ENCODE peak calls at places on chromosome 16, in nine cellular contexts. X, Y, L, B, C, P, N, Q and H are unnamed samples.

GRCh38 chr16:2712063-2712441 is 8.0 kb downstream of the PRSS27 start:
- DNase-seq in X (peak), Y (no peak), L (no peak), B (no peak), C (no peak), P (no peak), N (no peak), Q (no peak), H (no peak)

GRCh38 chr16:46896314-46896968 is 12.3 kb downstream of the GPT2 start:
- DNase-seq in X (no peak), Y (no peak), L (peak), B (peak), C (no peak), P (no peak), N (no peak), Q (no peak), H (no peak)

GRCh38 chr16:87627542-87628245 is 25.4 kb downstream of the JPH3 start:
- DNase-seq in X (no peak), Y (no peak), L (no peak), B (no peak), C (no peak), P (no peak), N (no peak), Q (no peak), H (no peak)

GRCh38 chr16:51940183-51940582 is 606.8 kb downstream of the TOX3 start:
- DNase-seq in X (no peak), Y (no peak), L (no peak), B (no peak), C (no peak), P (no peak), N (no peak), Q (no peak), H (no peak)

GRCh38 chr16:51237207-51237606 is 86.1 kb upstream of the SALL1 start:
- DNase-seq in X (no peak), Y (no peak), L (no peak), B (no peak), C (no peak), P (no peak), N (no peak), Q (no peak), H (no peak)

GRCh38 chr16:982152-983043 is 828 bp downstream of the SOX8 start:
- DNase-seq in X (no peak), Y (peak), L (no peak), B (peak), C (no peak), P (no peak), N (no peak), Q (peak), H (no peak)

GRCh38 chr16:720507-720989 is 398 bp upstream of the ANTKMT start:
- DNase-seq in X (no peak), Y (no peak), L (peak), B (peak), C (no peak), P (peak), N (no peak), Q (peak), H (peak)

GRCh38 chr16:9050102-9050830 is 41.2 kb upstream of the HAPSTR1 start:
- DNase-seq in X (no peak), Y (no peak), L (peak), B (peak), C (no peak), P (no peak), N (no peak), Q (peak), H (no peak)

GRCh38 chr16:361872-362701 is 8.3 kb downstream of the MRPL28 start:
- DNase-seq in X (peak), Y (peak), L (peak), B (peak), C (peak), P (peak), N (peak), Q (peak), H (peak)

GRCh38 chr16:1029259-1029545 is 43.3 kb upstream of the SSTR5 start:
- DNase-seq in X (no peak), Y (no peak), L (no peak), B (no peak), C (no peak), P (no peak), N (no peak), Q (no peak), H (no peak)

GRCh38 chr16:17063156-17063555 is 407.6 kb downstream of the XYLT1 start:
- DNase-seq in X (no peak), Y (no peak), L (no peak), B (no peak), C (no peak), P (no peak), N (no peak), Q (no peak), H (no peak)

GRCh38 chr16:63806794-63807506 is 1314.9 kb downstream of the CDH11 start:
- DNase-seq in X (no peak), Y (no peak), L (no peak), B (no peak), C (no peak), P (no peak), N (no peak), Q (no peak), H (no peak)

GRCh38 chr16:47028767-47029377 is 55.4 kb upstream of the DNAJA2 start:
- DNase-seq in X (no peak), Y (no peak), L (no peak), B (no peak), C (no peak), P (no peak), N (no peak), Q (no peak), H (no peak)

GRCh38 chr16:57229079-57229478 is 16.0 kb upstream of the ARL2BP start:
- DNase-seq in X (no peak), Y (no peak), L (no peak), B (no peak), C (no peak), P (no peak), N (no peak), Q (no peak), H (no peak)

GRCh38 chr16:57235128-57236092 is 9.6 kb upstream of the ARL2BP start:
- DNase-seq in X (no peak), Y (no peak), L (peak), B (peak), C (no peak), P (no peak), N (no peak), Q (no peak), H (no peak)

DNA sequence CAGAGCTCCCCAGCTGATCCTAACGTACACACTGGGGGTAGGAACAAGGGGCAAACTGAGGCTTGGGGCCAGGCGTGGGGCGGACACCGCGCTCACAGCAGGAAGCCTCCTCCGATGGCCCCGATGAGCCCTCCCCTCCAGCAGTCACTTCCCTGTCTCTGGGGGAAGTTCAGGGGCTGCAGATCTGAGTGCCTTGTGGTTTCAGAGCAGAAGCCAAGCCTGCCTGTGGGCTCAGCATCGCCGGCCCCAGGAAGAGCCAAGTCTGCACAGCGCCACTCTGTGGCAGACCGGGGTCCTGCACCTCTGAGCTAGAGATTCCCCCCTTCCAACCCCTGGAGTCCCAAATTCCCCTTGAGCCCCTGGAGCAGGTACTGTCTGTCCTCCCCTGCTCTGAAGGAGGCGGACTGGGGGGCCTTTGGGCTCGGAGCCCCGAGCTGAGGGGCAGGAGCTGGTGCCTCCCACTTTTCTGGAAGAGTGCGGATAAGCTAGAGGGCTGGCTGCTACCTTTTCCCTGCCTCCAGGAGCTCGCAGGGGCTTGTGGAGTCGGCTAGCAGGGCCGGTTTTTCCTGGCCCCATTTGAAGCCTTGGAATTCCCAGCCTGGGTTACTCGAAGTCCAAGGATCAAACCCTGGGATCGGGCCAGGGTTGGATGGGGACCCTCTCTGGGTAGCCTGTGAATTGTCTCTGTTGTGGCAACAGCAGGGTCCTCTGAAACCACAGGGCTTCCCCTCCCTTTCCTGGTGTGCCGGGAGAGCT is 2.9 kb downstream of the GSE1 start:
- DNase-seq in X (peak), Y (peak), L (peak), B (peak), C (peak), P (peak), N (no peak), Q (peak), H (peak)
- H3K4me3 ChIP-seq in X (peak), Y (no peak), L (no peak), B (no peak), C (no peak), P (peak), N (peak), Q (peak), H (no peak)

GRCh38 chr16:67990018-67990386 is 9.3 kb downstream of the DPEP2 start:
- DNase-seq in X (no peak), Y (no peak), L (no peak), B (no peak), C (no peak), P (no peak), N (no peak), Q (no peak), H (no peak)

GRCh38 chr16:67989322-67990017 is 9.2 kb upstream of the DPEP3 start:
- DNase-seq in X (no peak), Y (no peak), L (no peak), B (no peak), C (no peak), P (no peak), N (no peak), Q (no peak), H (no peak)

GRCh38 chr16:67995423-67995822 is 3.9 kb downstream of the DPEP2 start:
- DNase-seq in X (no peak), Y (no peak), L (no peak), B (peak), C (no peak), P (no peak), N (no peak), Q (no peak), H (no peak)

GRCh38 chr16:67993207-67994036 is 5.9 kb downstream of the DPEP2 start:
- DNase-seq in X (peak), Y (peak), L (peak), B (peak), C (peak), P (peak), N (no peak), Q (peak), H (peak)

DNA sequence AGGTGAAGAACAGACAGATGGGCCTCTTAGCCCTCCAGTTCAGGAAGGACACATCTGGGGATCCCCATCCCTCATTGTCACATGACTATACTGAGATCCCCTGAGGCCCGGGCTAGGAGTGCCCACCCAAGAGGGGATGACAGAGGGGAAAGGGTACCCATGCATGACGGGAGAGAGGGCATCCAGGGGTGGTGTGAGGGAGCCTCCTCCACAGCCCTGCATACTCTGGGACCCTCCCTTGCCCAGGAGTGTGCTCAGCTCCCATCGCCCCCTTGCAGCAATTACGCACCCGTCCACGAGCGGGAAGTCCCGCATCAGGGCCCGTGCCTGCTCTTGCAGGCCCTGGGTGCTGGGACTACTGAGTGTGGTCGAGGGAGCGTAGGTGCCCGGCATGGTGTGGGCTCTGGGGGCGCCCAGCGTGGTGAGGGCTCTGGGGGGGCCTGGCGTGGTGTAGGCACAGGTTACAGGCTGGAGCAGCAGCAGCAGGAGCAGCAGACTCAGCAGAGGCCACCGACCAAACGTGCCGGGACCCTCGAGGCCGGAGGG is 6.5 kb downstream of the DPEP2 start:
- DNase-seq in X (no peak), Y (no peak), L (no peak), B (no peak), C (no peak), P (no peak), N (no peak), Q (no peak), H (no peak)
- H3K4me3 ChIP-seq in X (no peak), Y (no peak), L (no peak), B (no peak), C (no peak), P (no peak), N (no peak), Q (no peak), H (no peak)

GRCh38 chr16:23836078-23836403 is 258 bp downstream of the PRKCB start:
- DNase-seq in X (no peak), Y (no peak), L (no peak), B (peak), C (no peak), P (no peak), N (no peak), Q (no peak), H (no peak)
- H3K4me3 ChIP-seq in X (peak), Y (peak), L (no peak), B (no peak), C (peak), P (peak), N (no peak), Q (peak), H (no peak)

GRCh38 chr16:12120331-12120981 is 143.9 kb downstream of the SNX29 start:
- DNase-seq in X (no peak), Y (no peak), L (peak), B (peak), C (peak), P (no peak), N (no peak), Q (no peak), H (no peak)

GRCh38 chr16:12119037-12119436 is 142.5 kb downstream of the SNX29 start:
- DNase-seq in X (no peak), Y (no peak), L (no peak), B (no peak), C (no peak), P (no peak), N (no peak), Q (no peak), H (no peak)

GRCh38 chr16:12119562-12119961 is 143.0 kb downstream of the SNX29 start:
- DNase-seq in X (no peak), Y (no peak), L (peak), B (peak), C (peak), P (no peak), N (no peak), Q (no peak), H (no peak)

GRCh38 chr16:12122202-12122601 is 145.7 kb downstream of the SNX29 start:
- DNase-seq in X (no peak), Y (no peak), L (no peak), B (no peak), C (no peak), P (no peak), N (no peak), Q (no peak), H (no peak)

DNA sequence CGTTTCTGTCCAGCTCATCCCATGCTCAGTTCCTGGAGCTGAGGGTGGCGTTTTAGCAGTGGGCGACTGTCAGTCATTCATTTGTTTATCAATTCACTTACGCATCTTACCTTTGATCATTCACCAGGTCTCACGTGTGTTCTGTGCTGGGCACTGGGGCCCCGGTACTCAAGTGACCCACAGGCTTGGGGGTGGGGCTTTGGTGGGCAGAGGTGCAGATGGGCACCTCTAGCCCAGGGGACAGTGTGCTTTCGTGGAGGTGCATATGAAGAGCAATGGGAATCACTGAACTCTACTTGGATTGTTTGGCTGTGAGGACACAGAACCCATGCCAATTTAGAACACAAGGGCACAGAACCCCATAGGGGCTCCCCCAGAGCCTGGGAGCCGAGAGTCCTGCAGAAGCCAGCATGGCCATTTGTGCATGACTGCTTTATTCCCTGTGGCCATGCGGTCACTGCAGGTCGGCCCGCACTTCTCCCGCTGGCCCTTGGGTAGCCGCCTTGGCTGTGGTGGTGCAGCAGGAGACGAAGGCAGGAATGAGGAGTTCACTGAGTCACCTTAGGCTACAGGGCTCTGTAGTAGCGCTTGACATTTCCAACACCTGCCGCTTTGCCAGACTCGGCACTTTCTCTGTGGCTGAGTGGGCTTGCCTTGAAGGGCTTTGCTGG is 144.6 kb downstream of the SNX29 start:
- DNase-seq in X (no peak), Y (no peak), L (no peak), B (no peak), C (no peak), P (no peak), N (no peak), Q (no peak), H (no peak)
- H3K4me3 ChIP-seq in X (no peak), Y (no peak), L (no peak), B (no peak), C (no peak), P (no peak), N (no peak), Q (no peak), H (no peak)

GRCh38 chr16:27268376-27269299 is at the start of gene NSMCE1:
- DNase-seq in X (peak), Y (peak), L (peak), B (peak), C (peak), P (peak), N (peak), Q (peak), H (peak)

GRCh38 chr16:27270389-27270788 is 1.8 kb upstream of the NSMCE1 start:
- DNase-seq in X (no peak), Y (no peak), L (no peak), B (no peak), C (no peak), P (no peak), N (no peak), Q (no peak), H (no peak)

GRCh38 chr16:27272076-27272475 is 3.5 kb upstream of the NSMCE1 start:
- DNase-seq in X (no peak), Y (no peak), L (no peak), B (no peak), C (no peak), P (no peak), N (no peak), Q (no peak), H (no peak)

GRCh38 chr16:27267037-27267677 is 1.4 kb downstream of the NSMCE1 start:
- DNase-seq in X (no peak), Y (no peak), L (no peak), B (no peak), C (no peak), P (no peak), N (no peak), Q (no peak), H (no peak)

GRCh38 chr16:27269300-27270150 is 953 bp upstream of the NSMCE1 start:
- DNase-seq in X (no peak), Y (no peak), L (no peak), B (no peak), C (no peak), P (no peak), N (no peak), Q (no peak), H (no peak)
- H3K4me3 ChIP-seq in X (peak), Y (peak), L (no peak), B (peak), C (no peak), P (peak), N (peak), Q (peak), H (no peak)

GRCh38 chr16:55482056-55482455 is 3.1 kb downstream of the MMP2 start:
- DNase-seq in X (no peak), Y (no peak), L (peak), B (peak), C (no peak), P (no peak), N (no peak), Q (no peak), H (no peak)

GRCh38 chr16:55478827-55479559 is at the start of gene MMP2:
- DNase-seq in X (no peak), Y (peak), L (peak), B (peak), C (peak), P (no peak), N (no peak), Q (peak), H (peak)

GRCh38 chr16:55476625-55477533 is 2.1 kb upstream of the MMP2 start:
- DNase-seq in X (no peak), Y (peak), L (no peak), B (peak), C (no peak), P (no peak), N (no peak), Q (no peak), H (no peak)

GRCh38 chr16:55479560-55480197 is 681 bp downstream of the MMP2 start:
- DNase-seq in X (no peak), Y (no peak), L (no peak), B (no peak), C (no peak), P (no peak), N (no peak), Q (no peak), H (no peak)

GRCh38 chr16:55480228-55480655 is 1.2 kb downstream of the MMP2 start:
- DNase-seq in X (peak), Y (peak), L (peak), B (peak), C (peak), P (no peak), N (no peak), Q (peak), H (peak)
- H3K4me3 ChIP-seq in X (no peak), Y (peak), L (peak), B (peak), C (no peak), P (peak), N (peak), Q (peak), H (no peak)

DNA sequence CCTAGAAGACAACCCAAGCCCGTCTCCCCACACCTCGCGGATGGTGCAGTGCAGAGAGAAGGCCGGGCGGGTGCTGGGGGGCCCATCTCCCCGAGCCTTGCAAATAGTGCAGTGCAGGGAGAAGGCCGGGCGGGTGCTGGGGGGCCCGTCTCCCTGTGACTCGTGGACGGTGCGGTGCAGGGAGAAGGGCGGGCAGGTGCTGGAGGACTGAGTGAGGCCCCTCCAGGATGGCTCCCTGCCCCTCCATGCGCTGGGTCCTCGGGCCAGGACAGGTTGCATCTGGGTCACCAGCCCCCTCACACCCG is 40.0 kb upstream of the ACSF3 start:
- DNase-seq in X (no peak), Y (no peak), L (no peak), B (no peak), C (no peak), P (no peak), N (no peak), Q (no peak), H (no peak)
- H3K4me3 ChIP-seq in X (no peak), Y (no peak), L (no peak), B (no peak), C (no peak), P (no peak), N (peak), Q (no peak), H (no peak)

GRCh38 chr16:82229800-82230619 is 60.0 kb upstream of the MPHOSPH6 start:
- DNase-seq in X (peak), Y (peak), L (peak), B (peak), C (peak), P (peak), N (peak), Q (peak), H (peak)
- H3K4me3 ChIP-seq in X (no peak), Y (no peak), L (no peak), B (no peak), C (no peak), P (no peak), N (no peak), Q (no peak), H (no peak)

GRCh38 chr16:79006762-79007161 is 593.8 kb downstream of the MAF start:
- DNase-seq in X (no peak), Y (no peak), L (no peak), B (no peak), C (no peak), P (no peak), N (no peak), Q (no peak), H (no peak)
- H3K4me3 ChIP-seq in X (no peak), Y (no peak), L (no peak), B (no peak), C (no peak), P (no peak), N (no peak), Q (no peak), H (no peak)

DNA sequence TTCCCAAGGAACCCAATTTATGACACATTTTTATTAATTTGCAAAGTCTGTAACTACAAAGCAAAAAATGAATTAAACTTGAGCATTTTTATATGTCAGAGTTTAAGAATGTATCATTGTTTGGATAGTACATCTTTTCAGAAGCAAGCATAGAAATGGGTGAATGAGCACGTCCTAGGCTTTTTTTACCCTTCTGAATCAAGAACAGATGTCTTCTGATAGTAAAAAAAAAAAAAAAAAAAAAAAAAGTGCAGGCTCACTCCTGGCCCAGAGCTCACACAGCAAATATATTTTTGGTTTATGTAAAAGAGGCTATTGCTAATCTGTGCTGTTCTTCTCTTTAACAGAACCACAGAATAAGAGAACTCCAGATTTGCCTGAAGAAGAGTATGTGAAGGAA is 6.4 kb downstream of the TERF2IP start:
- DNase-seq in X (no peak), Y (no peak), L (peak), B (peak), C (no peak), P (no peak), N (no peak), Q (no peak), H (no peak)
- H3K4me3 ChIP-seq in X (no peak), Y (no peak), L (no peak), B (no peak), C (no peak), P (no peak), N (no peak), Q (no peak), H (no peak)